ENCODE peak calls at places on chromosomes 1 and 21, in seven cellular contexts. V is cardiac fibroblast, C is epithelial cell of esophagus, L is HCT116, F is upper lobe of right lung, Q is esophagus squamous epithelium, K is stomach. X is an unnamed sample.

GRCh38 chr21:28439852-28440251 is 552.8 kb downstream of the LTN1 start:
- DNase-seq in L (no peak), F (no peak), V (peak), C (no peak), Q (no peak), K (no peak), X (no peak)

GRCh38 chr1:241235236-241235897 is 121.6 kb downstream of the RGS7 start:
- DNase-seq in Q (no peak), K (no peak), L (no peak), V (peak), C (no peak), F (no peak), X (no peak)

GRCh38 chr1:6625579-6626149 is 996 bp downstream of the THAP3 start:
- DNase-seq in K (peak), C (peak), V (peak), F (no peak), L (no peak), Q (no peak), X (no peak)

GRCh38 chr1:224067621-224068457 is 46.1 kb upstream of the FBXO28 start:
- DNase-seq in Q (no peak), F (no peak), V (peak), K (no peak), C (peak), L (no peak), X (no peak)

GRCh38 chr21:18522181-18522771 is 118.7 kb upstream of the TMPRSS15 start:
- DNase-seq in L (no peak), F (no peak), Q (no peak), K (no peak), V (no peak), C (no peak), X (no peak)

GRCh38 chr1:53046930-53047329 is 15.1 kb upstream of the PODN start:
- DNase-seq in Q (no peak), V (peak), C (no peak), L (no peak), F (no peak), K (no peak), X (no peak)

GRCh38 chr1:232252719-232253118 is 377.2 kb downstream of the SIPA1L2 start:
- DNase-seq in F (no peak), L (no peak), C (no peak), Q (no peak), K (no peak), V (no peak), X (no peak)

GRCh38 chr1:106912146-106912545 is 144.3 kb upstream of the PRMT6 start:
- DNase-seq in L (no peak), V (no peak), K (no peak), C (peak), Q (no peak), F (no peak), X (no peak)

GRCh38 chr1:207603777-207604176 is 41.2 kb upstream of the CR1L start:
- DNase-seq in V (peak), K (no peak), Q (no peak), C (peak), L (no peak), F (no peak), X (no peak)

GRCh38 chr1:30856260-30856790 is 52.2 kb downstream of the SDC3 start:
- DNase-seq in F (no peak), C (peak), K (peak), Q (no peak), V (no peak), L (no peak), X (peak)

GRCh38 chr21:46610018-46610701 is 5.3 kb upstream of the S100B start:
- DNase-seq in Q (no peak), F (no peak), V (peak), K (no peak), L (no peak), C (no peak), X (no peak)

GRCh38 chr21:45741691-45742090 is 98.2 kb downstream of the PCBP3 start:
- DNase-seq in L (no peak), F (no peak), C (no peak), V (no peak), Q (no peak), K (no peak), X (no peak)

GRCh38 chr1:48036693-48037386 is 39.7 kb upstream of the TRABD2B start:
- DNase-seq in K (no peak), Q (no peak), C (peak), L (no peak), F (no peak), V (no peak), X (no peak)

GRCh38 chr1:7299329-7299799 is 471.7 kb upstream of the VAMP3 start:
- DNase-seq in L (peak), F (no peak), C (peak), V (peak), Q (no peak), K (peak), X (no peak)

GRCh38 chr1:65791396-65791795 is 1.3 kb upstream of the PDE4B start:
- DNase-seq in K (no peak), F (no peak), C (peak), V (peak), Q (no peak), L (no peak), X (no peak)

GRCh38 chr1:153617677-153618076 is 1.6 kb upstream of the S100A14 start:
- DNase-seq in F (no peak), V (peak), L (peak), Q (no peak), C (peak), K (peak), X (peak)

GRCh38 chr1:198056255-198056654 is 100.5 kb upstream of the NEK7 start:
- DNase-seq in F (no peak), L (no peak), Q (no peak), V (no peak), C (peak), K (no peak), X (peak)

GRCh38 chr21:30579351-30579750 is 10.8 kb downstream of the KRTAP22-2 start:
- DNase-seq in F (no peak), Q (no peak), V (no peak), C (no peak), L (no peak), K (no peak), X (no peak)

GRCh38 chr21:38909109-38909508 is 103.4 kb downstream of the ETS2 start:
- DNase-seq in Q (no peak), F (no peak), C (no peak), K (no peak), L (no peak), V (no peak), X (no peak)

GRCh38 chr1:83102630-83103071 is 896.3 kb downstream of the TTLL7 start:
- DNase-seq in K (no peak), C (peak), L (no peak), Q (no peak), F (no peak), V (no peak), X (peak)

GRCh38 chr1:12553963-12554362 is 64.0 kb downstream of the DHRS3 start:
- DNase-seq in L (peak), K (no peak), F (no peak), V (peak), C (no peak), Q (no peak), X (no peak)

GRCh38 chr1:14320518-14320917 is 278.0 kb upstream of the KAZN start:
- DNase-seq in K (no peak), C (peak), F (no peak), L (no peak), Q (no peak), V (peak), X (no peak)

GRCh38 chr1:3543076-3544049 is 67.9 kb downstream of the MEGF6 start:
- DNase-seq in Q (no peak), K (no peak), V (peak), F (no peak), C (peak), L (no peak), X (peak)

GRCh38 chr1:214824758-214825157 is 221.8 kb downstream of the CENPF start:
- DNase-seq in V (peak), K (no peak), C (peak), F (no peak), Q (no peak), L (no peak), X (no peak)

GRCh38 chr1:235831148-235831547 is 35.6 kb downstream of the LYST start:
- DNase-seq in V (peak), L (no peak), Q (no peak), C (peak), K (no peak), F (no peak), X (no peak)

GRCh38 chr1:213572939-213573647 is 414.7 kb upstream of the PROX1 start:
- DNase-seq in K (no peak), L (peak), V (no peak), Q (no peak), F (no peak), C (no peak), X (no peak)
- TF ChIP-seq CTCF in K (no peak), L (no peak), V (no peak), Q (no peak), F (no peak), C (no peak), X (no peak)

DNA sequence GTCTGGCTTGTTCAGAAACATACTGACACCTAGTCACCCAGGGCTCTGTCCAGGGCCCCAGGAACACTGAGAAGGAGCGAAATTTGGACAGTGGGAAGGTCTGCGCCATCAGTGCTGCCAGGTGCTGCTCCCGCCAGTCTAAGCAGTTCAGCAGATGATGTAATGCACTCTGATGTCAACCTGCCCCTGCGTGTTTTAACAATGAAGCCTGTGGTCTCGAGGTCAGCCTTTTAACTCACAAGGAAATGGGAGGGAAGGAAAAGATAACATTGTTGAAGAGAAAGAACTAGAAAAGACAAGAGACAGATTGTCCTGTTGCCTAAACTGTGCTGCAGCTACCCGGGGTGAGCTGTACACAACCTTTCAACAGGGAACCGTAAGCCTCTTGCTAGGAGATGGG is 126.6 kb upstream of the IFFO2 start:
- DNase-seq in K (no peak), L (no peak), V (peak), F (no peak), C (peak), Q (no peak), X (no peak)
- TF ChIP-seq CTCF in K (no peak), L (no peak), V (no peak), F (no peak), C (no peak), Q (no peak), X (no peak)

GRCh38 chr21:25863031-25863430 is 128.3 kb downstream of the GABPA start:
- DNase-seq in V (no peak), F (no peak), K (no peak), C (no peak), L (no peak), Q (no peak), X (no peak)

GRCh38 chr21:25859264-25859931 is 124.6 kb downstream of the GABPA start:
- DNase-seq in F (no peak), V (no peak), C (no peak), Q (no peak), K (no peak), L (no peak), X (no peak)

GRCh38 chr21:25863747-25864146 is 129.0 kb downstream of the GABPA start:
- DNase-seq in K (no peak), V (no peak), F (no peak), L (no peak), C (no peak), Q (no peak), X (no peak)

GRCh38 chr21:25862112-25862511 is 127.3 kb downstream of the GABPA start:
- DNase-seq in Q (no peak), L (no peak), C (no peak), F (no peak), V (peak), K (no peak), X (no peak)

GRCh38 chr21:25862596-25862995 is 127.8 kb downstream of the GABPA start:
- DNase-seq in Q (no peak), V (peak), L (peak), F (no peak), C (peak), K (no peak), X (peak)
- TF ChIP-seq CTCF in Q (no peak), V (peak), L (peak), F (peak), C (peak), K (peak), X (peak)

GRCh38 chr1:230698130-230698529 is 15.8 kb downstream of the AGT start:
- DNase-seq in C (peak), L (no peak), Q (no peak), F (no peak), K (no peak), V (no peak), X (no peak)
- TF ChIP-seq CTCF in C (peak), L (peak), Q (no peak), F (no peak), K (no peak), V (no peak), X (no peak)

GRCh38 chr1:227791425-227792090 is 23.9 kb upstream of the PRSS38 start:
- DNase-seq in F (no peak), V (no peak), K (no peak), Q (no peak), L (no peak), C (no peak), X (no peak)

GRCh38 chr1:227790868-227791267 is 24.6 kb upstream of the PRSS38 start:
- DNase-seq in V (no peak), C (no peak), F (no peak), L (no peak), Q (no peak), K (no peak), X (no peak)

GRCh38 chr1:227793079-227793947 is 22.2 kb upstream of the PRSS38 start:
- DNase-seq in L (no peak), K (no peak), C (no peak), V (no peak), F (peak), Q (no peak), X (no peak)

GRCh38 chr1:227793948-227794812 is 21.3 kb upstream of the PRSS38 start:
- DNase-seq in F (peak), L (no peak), V (peak), Q (no peak), C (no peak), K (no peak), X (peak)

DNA sequence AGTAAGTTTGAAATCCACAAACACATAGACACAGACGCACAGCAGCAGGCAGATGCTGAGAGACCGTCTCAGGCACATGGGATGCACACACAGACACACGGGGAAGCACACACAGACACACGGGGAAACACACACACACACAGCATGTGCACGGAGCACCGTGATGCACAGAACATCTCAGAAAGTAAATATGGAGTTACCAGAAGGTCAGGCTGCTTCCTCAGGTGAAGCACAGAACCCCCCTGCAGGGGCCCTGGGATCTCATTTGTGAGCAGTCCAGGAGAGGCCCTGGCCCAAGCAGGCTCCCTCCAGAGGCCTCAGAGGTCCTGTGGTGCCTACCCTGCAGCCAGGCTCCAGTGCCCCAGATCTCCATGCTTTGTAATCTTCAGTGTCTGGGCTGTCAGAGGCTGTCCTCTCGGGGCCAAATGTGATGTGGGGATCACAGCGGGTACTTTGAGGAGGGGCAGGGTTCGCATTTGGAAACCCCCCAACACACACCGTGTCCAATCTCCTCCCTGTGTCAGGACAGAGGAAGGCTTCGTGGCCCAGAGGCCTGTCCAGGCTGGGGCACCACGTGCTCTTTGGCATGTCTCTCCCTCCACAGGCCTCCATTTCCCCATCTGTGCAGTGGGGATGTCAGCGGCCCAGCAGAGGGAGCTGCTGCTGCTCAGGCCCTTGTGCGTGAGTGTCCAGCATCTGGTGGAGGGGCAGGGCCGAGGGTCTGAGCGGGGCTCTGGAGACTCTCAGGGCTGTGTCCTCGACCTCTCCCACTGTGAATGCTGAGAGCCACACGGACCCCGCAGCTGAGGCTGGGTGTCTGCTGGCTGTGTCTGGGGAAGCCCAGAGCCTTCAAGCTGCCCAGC is 23.0 kb upstream of the PRSS38 start:
- DNase-seq in V (no peak), Q (no peak), K (no peak), L (no peak), F (no peak), C (no peak), X (no peak)
- TF ChIP-seq CTCF in V (no peak), Q (no peak), K (no peak), L (peak), F (peak), C (no peak), X (no peak)

GRCh38 chr1:230978491-230979388 is at the start of the genes ARV1 and TTC13:
- DNase-seq in L (peak), K (peak), Q (peak), F (peak), V (peak), C (peak), X (peak)
- TF ChIP-seq CTCF in L (peak), K (no peak), Q (peak), F (peak), V (no peak), C (peak), X (no peak)

GRCh38 chr21:37416914-37417313 is 50.3 kb downstream of the DYRK1A start:
- DNase-seq in V (no peak), L (no peak), C (no peak), Q (no peak), F (no peak), K (no peak), X (no peak)
- TF ChIP-seq CTCF in V (no peak), L (no peak), C (no peak), Q (no peak), F (no peak), K (no peak), X (no peak)

DNA sequence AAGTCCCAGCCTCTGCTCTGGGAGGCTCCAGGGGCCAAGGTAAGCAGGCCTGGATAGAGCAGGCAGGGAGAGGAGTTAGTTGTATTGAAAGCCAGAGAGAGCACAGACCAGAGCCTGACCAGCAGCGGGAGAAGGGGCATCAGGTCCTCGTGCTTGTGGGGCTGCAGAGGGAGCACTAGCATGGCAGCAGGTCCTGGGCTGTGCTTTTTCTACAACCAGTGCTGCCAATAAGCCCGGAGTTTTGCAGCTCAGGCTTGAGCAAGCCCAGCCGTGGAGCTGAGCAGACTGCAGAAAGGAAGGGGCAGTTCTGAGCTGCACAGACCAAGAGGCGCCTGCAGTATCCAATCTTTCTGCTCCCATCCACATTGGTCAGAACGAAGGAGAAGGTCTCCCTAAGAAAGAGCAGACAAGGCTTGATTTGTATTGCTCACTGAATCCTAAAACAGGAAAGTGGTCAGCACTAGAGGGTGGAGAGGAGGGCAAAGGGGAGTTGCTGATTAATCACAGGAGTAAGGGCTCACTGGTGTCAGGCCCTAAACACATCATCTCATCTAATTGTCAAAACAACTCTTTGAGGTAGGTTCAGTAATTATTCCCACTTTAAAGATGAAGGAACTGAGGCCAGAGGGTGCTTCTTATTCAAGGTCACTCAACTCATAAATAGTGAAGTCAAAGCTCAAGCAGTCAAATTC is 2.7 kb downstream of the DENND2D start:
- DNase-seq in F (no peak), V (peak), K (no peak), Q (no peak), C (peak), L (no peak), X (peak)
- TF ChIP-seq CTCF in F (peak), V (peak), K (no peak), Q (no peak), C (peak), L (peak), X (no peak)

DNA sequence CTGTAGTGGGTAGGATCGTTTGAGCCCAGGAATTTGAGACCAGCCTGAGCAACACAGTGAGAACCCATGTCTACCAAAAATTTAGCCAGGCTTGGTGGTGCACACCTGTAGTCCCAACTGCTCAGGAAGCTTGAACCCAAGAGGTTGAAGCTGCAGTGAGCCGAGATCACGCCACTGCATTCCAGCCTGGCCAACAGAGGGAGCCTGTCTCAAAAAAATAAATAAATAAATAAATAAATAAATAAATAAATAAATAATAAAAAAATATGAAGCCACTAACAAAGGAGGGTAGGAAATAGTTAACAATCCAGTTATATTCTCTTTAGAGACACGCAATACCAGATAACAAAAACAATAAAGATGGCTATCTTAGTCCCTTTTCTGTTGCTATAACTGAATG is 11.9 kb upstream of the CBR3 start:
- DNase-seq in K (no peak), F (no peak), L (no peak), Q (no peak), V (peak), C (no peak), X (no peak)
- TF ChIP-seq CTCF in K (peak), F (peak), L (peak), Q (no peak), V (peak), C (peak), X (peak)

X was measured in nephron progenitor cell.